ENCODE peak calls at places on chromosomes 16 and 17, in eight cellular contexts. H, T, K, W, X, A, N and P are unnamed samples. For H3K4me1, the result is how much of the 10 kb centered on the place peaks cover.

GRCh38 chr16:23079683-23080221 is 69.5 kb downstream of the USP31 start:
- DNase-seq in H (peak), T (no peak), K (no peak), W (no peak), X (no peak), A (no peak), N (no peak), P (no peak)

GRCh38 chr17:10614536-10615155 is 42.5 kb downstream of the MYH3 start:
- DNase-seq in H (peak), T (peak), K (peak), W (no peak), X (no peak), A (peak), N (peak), P (no peak)

GRCh38 chr16:81659249-81659648 is 119.8 kb upstream of the PLCG2 start:
- DNase-seq in H (no peak), T (no peak), K (no peak), W (no peak), X (no peak), A (no peak), N (no peak), P (no peak)

GRCh38 chr17:4375039-4375748 is 8.7 kb upstream of the UBE2G1 start:
- DNase-seq in H (peak), T (no peak), K (no peak), W (no peak), X (no peak), A (no peak), N (no peak), P (no peak)

GRCh38 chr16:67158637-67159600 is 790 bp downstream of the TRADD start:
- DNase-seq in H (peak), T (no peak), K (peak), W (no peak), X (peak), A (peak), N (peak), P (peak)

GRCh38 chr17:7196651-7197050 is 17.5 kb upstream of the ASGR1 start:
- DNase-seq in H (no peak), T (no peak), K (peak), W (no peak), X (no peak), A (no peak), N (no peak), P (no peak)

GRCh38 chr17:42780816-42781638 is 617 bp downstream of the WNK4 start:
- DNase-seq in H (no peak), T (no peak), K (peak), W (no peak), X (no peak), A (peak), N (no peak), P (no peak)

GRCh38 chr16:19696312-19696711 is 21.7 kb downstream of the KNOP1 start:
- DNase-seq in H (peak), T (peak), K (no peak), W (peak), X (peak), A (no peak), N (no peak), P (peak)

GRCh38 chr16:66116163-66116792 is 250.2 kb upstream of the CDH5 start:
- DNase-seq in H (no peak), T (no peak), K (no peak), W (no peak), X (no peak), A (no peak), N (no peak), P (no peak)

GRCh38 chr17:7932949-7933348 is 943 bp downstream of the CNTROB start:
- DNase-seq in H (peak), T (peak), K (peak), W (no peak), X (no peak), A (peak), N (peak), P (no peak)

GRCh38 chr16:83720981-83721380 is 86.8 kb upstream of the HSBP1 start:
- DNase-seq in H (no peak), T (no peak), K (no peak), W (no peak), X (no peak), A (no peak), N (no peak), P (no peak)

GRCh38 chr16:28307936-28308335 is 15.6 kb downstream of the SBK1 start:
- DNase-seq in H (no peak), T (no peak), K (no peak), W (no peak), X (no peak), A (no peak), N (no peak), P (no peak)

GRCh38 chr17:75288784-75289121 is 480 bp downstream of the SLC25A19 start:
- DNase-seq in H (no peak), T (peak), K (peak), W (no peak), X (no peak), A (peak), N (peak), P (no peak)

GRCh38 chr16:53756329-53756996 is 52.5 kb downstream of the FTO start:
- DNase-seq in H (peak), T (no peak), K (no peak), W (no peak), X (no peak), A (peak), N (peak), P (no peak)

GRCh38 chr17:60720763-60721531 is 43.3 kb downstream of the BCAS3 start:
- DNase-seq in H (peak), T (no peak), K (peak), W (peak), X (peak), A (peak), N (peak), P (peak)

GRCh38 chr16:1150511-1150982 is 2.4 kb upstream of the CACNA1H start:
- DNase-seq in H (no peak), T (no peak), K (peak), W (no peak), X (no peak), A (no peak), N (peak), P (no peak)

GRCh38 chr17:6568186-6568758 is 11.9 kb upstream of the PITPNM3 start:
- DNase-seq in H (no peak), T (no peak), K (peak), W (no peak), X (no peak), A (no peak), N (no peak), P (no peak)

GRCh38 chr17:82548681-82549303 is 29.3 kb downstream of the FOXK2 start:
- DNase-seq in H (peak), T (no peak), K (no peak), W (peak), X (no peak), A (no peak), N (no peak), P (no peak)
- H3K4me1 ChIP-seq in H (under half), T (half or more), K (under half), W (half or more), X (under half), A (under half), N (under half), P (under half)

GRCh38 chr16:31130899-31131298 is 4.6 kb downstream of the PRSS8 start:
- DNase-seq in H (peak), T (no peak), K (peak), W (no peak), X (no peak), A (no peak), N (no peak), P (no peak)

GRCh38 chr16:31131416-31131815 is 4.1 kb downstream of the PRSS8 start:
- DNase-seq in H (no peak), T (no peak), K (no peak), W (no peak), X (no peak), A (no peak), N (no peak), P (no peak)

GRCh38 chr16:31128711-31129567 is 6.6 kb downstream of the PRSS8 start:
- DNase-seq in H (peak), T (no peak), K (no peak), W (no peak), X (no peak), A (no peak), N (no peak), P (no peak)

GRCh38 chr16:31129568-31130335 is 5.8 kb downstream of the PRSS8 start:
- DNase-seq in H (peak), T (peak), K (no peak), W (no peak), X (no peak), A (no peak), N (no peak), P (no peak)

GRCh38 chr16:31130336-31130812 is 5.2 kb downstream of the PRSS8 start:
- DNase-seq in H (peak), T (no peak), K (no peak), W (no peak), X (no peak), A (no peak), N (no peak), P (no peak)
- H3K4me1 ChIP-seq in H (under half), T (under half), K (under half), W (under half), X (under half), A (under half), N (under half), P (under half)

GRCh38 chr17:32385971-32386370 is 36.0 kb downstream of the ZNF207 start:
- DNase-seq in H (no peak), T (no peak), K (no peak), W (no peak), X (no peak), A (no peak), N (no peak), P (no peak)
- H3K4me1 ChIP-seq in H (under half), T (under half), K (under half), W (under half), X (under half), A (under half), N (under half), P (under half)

GRCh38 chr17:57279432-57279831 is 23.1 kb downstream of the MSI2 start:
- DNase-seq in H (no peak), T (no peak), K (no peak), W (no peak), X (no peak), A (no peak), N (no peak), P (no peak)
- H3K4me1 ChIP-seq in H (under half), T (under half), K (under half), W (under half), X (under half), A (under half), N (under half), P (under half)

GRCh38 chr17:49696233-49696761 is 11.5 kb downstream of the SLC35B1 start:
- DNase-seq in H (peak), T (no peak), K (no peak), W (no peak), X (peak), A (no peak), N (no peak), P (peak)

GRCh38 chr17:49699967-49700575 is 7.7 kb downstream of the SLC35B1 start:
- DNase-seq in H (no peak), T (no peak), K (no peak), W (peak), X (no peak), A (no peak), N (no peak), P (no peak)

GRCh38 chr17:49695698-49696232 is 12.0 kb downstream of the SLC35B1 start:
- DNase-seq in H (no peak), T (no peak), K (no peak), W (no peak), X (no peak), A (no peak), N (no peak), P (no peak)

GRCh38 chr17:49694847-49695697 is 12.7 kb downstream of the SLC35B1 start:
- DNase-seq in H (peak), T (peak), K (peak), W (peak), X (peak), A (peak), N (no peak), P (peak)

DNA sequence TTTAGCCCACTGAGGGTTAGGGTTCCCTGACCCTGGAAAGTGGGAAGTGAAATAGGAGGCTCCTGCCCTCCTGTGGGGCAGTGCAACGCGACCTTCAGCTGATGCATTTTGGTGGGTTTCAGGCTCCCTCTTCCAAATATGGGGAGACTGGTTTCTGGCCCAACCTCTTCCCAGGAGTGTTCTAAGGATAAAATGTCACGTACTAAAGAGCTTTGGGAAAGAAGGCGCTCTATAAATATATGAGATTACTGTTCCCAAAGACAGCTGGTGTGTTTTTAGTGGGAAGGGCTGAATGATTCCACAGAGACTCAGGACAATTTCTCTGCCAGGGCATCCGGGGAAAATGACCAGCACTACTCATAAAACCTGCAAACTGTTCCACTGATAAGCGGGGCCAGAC is 9.8 kb downstream of the SLC35B1 start:
- DNase-seq in H (no peak), T (no peak), K (no peak), W (no peak), X (no peak), A (no peak), N (no peak), P (no peak)
- H3K4me1 ChIP-seq in H (under half), T (under half), K (under half), W (under half), X (under half), A (under half), N (under half), P (under half)

GRCh38 chr16:56985962-56986360 is 3.4 kb upstream of the NLRC5 start:
- DNase-seq in H (no peak), T (no peak), K (no peak), W (no peak), X (no peak), A (no peak), N (no peak), P (no peak)

GRCh38 chr16:56986361-56986760 is 3.0 kb upstream of the NLRC5 start:
- DNase-seq in H (no peak), T (no peak), K (no peak), W (no peak), X (no peak), A (no peak), N (no peak), P (no peak)

GRCh38 chr16:56988948-56989945 is at the start of gene NLRC5:
- DNase-seq in H (peak), T (peak), K (peak), W (peak), X (peak), A (peak), N (peak), P (peak)

GRCh38 chr16:56988161-56988947 is 1.0 kb upstream of the NLRC5 start:
- DNase-seq in H (no peak), T (no peak), K (no peak), W (no peak), X (no peak), A (no peak), N (no peak), P (no peak)

GRCh38 chr16:56987692-56988091 is 1.7 kb upstream of the NLRC5 start:
- DNase-seq in H (no peak), T (no peak), K (no peak), W (no peak), X (no peak), A (no peak), N (no peak), P (no peak)
- H3K4me1 ChIP-seq in H (under half), T (under half), K (under half), W (half or more), X (half or more), A (under half), N (under half), P (under half)

GRCh38 chr17:77405867-77406513 is 265.2 kb downstream of the SEC14L1 start:
- DNase-seq in H (no peak), T (no peak), K (no peak), W (no peak), X (no peak), A (no peak), N (no peak), P (no peak)

GRCh38 chr17:77404812-77405581 is 264.2 kb downstream of the SEC14L1 start:
- DNase-seq in H (peak), T (no peak), K (no peak), W (peak), X (peak), A (no peak), N (no peak), P (peak)

GRCh38 chr17:77408284-77408683 is 267.5 kb downstream of the SEC14L1 start:
- DNase-seq in H (no peak), T (no peak), K (no peak), W (no peak), X (no peak), A (no peak), N (no peak), P (no peak)

GRCh38 chr17:77409282-77410161 is 268.8 kb downstream of the SEC14L1 start:
- DNase-seq in H (no peak), T (peak), K (peak), W (peak), X (peak), A (peak), N (no peak), P (no peak)

GRCh38 chr17:77407321-77408277 is 266.8 kb downstream of the SEC14L1 start:
- DNase-seq in H (no peak), T (no peak), K (no peak), W (no peak), X (no peak), A (no peak), N (no peak), P (no peak)
- H3K4me1 ChIP-seq in H (under half), T (half or more), K (under half), W (half or more), X (half or more), A (under half), N (under half), P (half or more)

DNA sequence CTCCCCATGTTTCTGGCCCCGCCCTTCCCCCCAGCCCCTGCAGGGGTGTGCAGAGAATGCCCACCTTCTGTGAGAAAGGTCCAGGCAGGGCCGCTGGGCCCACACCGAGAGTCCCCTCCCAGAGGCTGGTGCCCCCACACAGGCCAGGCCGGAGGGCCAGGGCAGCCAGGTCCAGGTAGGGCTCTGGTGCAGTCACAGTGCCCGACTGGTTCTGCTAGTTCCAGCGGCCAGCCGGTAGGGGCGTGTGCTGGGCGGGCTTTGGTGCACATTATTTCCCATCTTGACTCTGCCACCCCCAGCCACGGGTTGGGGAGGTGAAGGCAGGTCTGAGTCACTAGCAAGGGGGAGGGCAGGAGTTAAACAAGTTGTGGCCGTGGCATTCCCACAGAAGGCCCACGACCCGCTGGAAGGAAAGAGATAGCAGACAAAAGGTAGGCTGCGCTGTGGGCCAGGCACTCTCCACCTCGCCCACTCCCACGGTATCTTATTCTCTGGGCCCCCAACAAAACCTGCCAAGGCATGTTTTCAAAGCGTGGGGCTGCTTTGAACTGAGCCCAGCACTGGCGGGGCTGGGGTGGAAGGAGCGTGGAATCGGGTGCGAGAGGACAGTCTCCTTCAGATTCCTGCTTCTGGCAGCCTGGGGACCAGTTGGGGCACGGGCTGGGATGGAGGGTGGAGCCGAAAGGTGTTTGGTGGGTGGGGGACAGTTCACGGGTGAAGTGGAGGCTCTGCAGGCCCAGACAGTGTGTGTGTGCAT is 1.9 kb downstream of the EPN3 start:
- DNase-seq in H (peak), T (no peak), K (peak), W (no peak), X (no peak), A (peak), N (no peak), P (no peak)
- H3K4me1 ChIP-seq in H (under half), T (under half), K (under half), W (under half), X (under half), A (under half), N (under half), P (under half)

GRCh38 chr16:17129971-17130370 is 340.8 kb downstream of the XYLT1 start:
- DNase-seq in H (no peak), T (no peak), K (no peak), W (no peak), X (no peak), A (no peak), N (no peak), P (no peak)
- H3K4me1 ChIP-seq in H (under half), T (under half), K (under half), W (under half), X (under half), A (under half), N (under half), P (under half)

DNA sequence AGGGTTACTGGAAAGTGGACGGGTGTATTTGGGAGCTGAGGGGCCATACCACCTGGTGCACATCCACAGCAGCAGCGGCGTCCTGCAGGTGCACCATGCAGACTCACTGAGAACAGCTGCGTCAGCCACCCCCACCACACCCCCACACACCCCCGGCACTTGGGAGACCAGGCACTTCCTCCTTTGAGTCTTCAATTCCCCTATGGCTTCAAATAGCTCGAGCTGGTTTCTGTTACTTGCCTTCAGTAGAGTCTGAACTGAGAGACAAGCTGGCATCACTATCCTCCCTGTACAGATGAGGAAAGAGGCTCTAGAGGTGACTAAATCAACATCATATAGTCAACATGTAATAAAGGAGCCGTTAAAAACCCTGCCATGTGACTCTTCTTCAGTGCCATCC is 15.4 kb downstream of the CUEDC1 start:
- DNase-seq in H (peak), T (no peak), K (no peak), W (no peak), X (no peak), A (no peak), N (no peak), P (no peak)
- H3K4me1 ChIP-seq in H (under half), T (half or more), K (under half), W (half or more), X (under half), A (under half), N (under half), P (under half)